ENCODE peak calls at places on chromosomes 2 and 18, in five cellular contexts. K is RWPE1, R is kidney, D is epithelial cell of esophagus, G is spleen. J is an unnamed sample.

GRCh38 chr2:195319112-195319460 is 337.9 kb upstream of the SLC39A10 start:
- DNase-seq in R (no peak), K (peak; percentile 58), G (no peak), D (peak; percentile 94), J (no peak)

GRCh38 chr2:173752152-173752551 is 213.0 kb downstream of the SP3 start:
- DNase-seq in D (peak; percentile 38), K (peak; percentile 9), R (no peak), G (no peak), J (no peak)

GRCh38 chr2:44970846-44971450 is 29.4 kb downstream of the SIX3 start:
- DNase-seq in R (no peak), D (no peak), K (no peak), G (no peak), J (no peak)

GRCh38 chr2:191206613-191207471 is 38.4 kb upstream of the MYO1B start:
- DNase-seq in R (no peak), D (peak; percentile 46), G (no peak), K (no peak), J (no peak)

GRCh38 chr18:73979742-73980141 is 167.9 kb downstream of the FBXO15 start:
- DNase-seq in G (no peak), D (peak; percentile 75), R (no peak), K (peak; percentile 20), J (no peak)

GRCh38 chr2:132372276-132372675 is 44.3 kb upstream of the GPR39 start:
- DNase-seq in D (no peak), G (no peak), R (no peak), K (no peak), J (no peak)

GRCh38 chr2:208363485-208363884 is 43.1 kb upstream of the PTH2R start:
- DNase-seq in G (no peak), D (peak; percentile 19), R (no peak), K (peak; percentile 6), J (no peak)

GRCh38 chr2:138084206-138084605 is 119.9 kb downstream of the HNMT start:
- DNase-seq in K (no peak), G (no peak), R (no peak), D (no peak), J (no peak)

GRCh38 chr2:217662984-217663602 is 339.7 kb downstream of the TNS1 start:
- DNase-seq in R (no peak), G (no peak), D (no peak), K (no peak), J (no peak)

GRCh38 chr2:27792759-27793158 is 21.2 kb downstream of the MRPL33 start:
- DNase-seq in R (no peak), G (no peak), K (no peak), D (peak; percentile 36), J (no peak)

GRCh38 chr2:105454801-105455485 is 56.1 kb upstream of the FHL2 start:
- DNase-seq in K (peak; percentile 69), D (peak; percentile 82), G (no peak), R (peak; percentile 92), J (peak; percentile 3)

GRCh38 chr2:152050915-152051314 is 47.9 kb downstream of the CACNB4 start:
- DNase-seq in K (no peak), D (no peak), G (no peak), R (no peak), J (no peak)

DNA sequence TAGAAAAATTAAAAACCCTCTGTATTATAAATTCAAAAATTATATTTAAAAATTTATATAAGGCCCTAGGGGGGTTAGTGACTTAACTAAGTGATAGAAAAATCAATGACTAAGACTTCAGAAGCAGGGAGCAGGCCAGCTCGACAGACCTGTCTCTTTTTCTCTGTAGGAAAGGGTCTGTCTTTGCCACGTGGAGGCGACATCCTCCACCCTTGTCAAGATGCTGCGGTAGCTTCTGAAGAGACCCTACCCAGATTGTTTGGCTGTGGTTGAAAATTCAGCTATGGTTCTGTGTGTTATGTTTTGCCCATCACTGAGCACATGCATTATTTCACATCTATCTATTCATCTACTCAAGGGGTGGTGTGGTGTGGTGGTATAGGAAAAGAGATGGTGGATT is 8.2 kb upstream of the SLC4A3 start:
- DNase-seq in K (no peak), G (no peak), D (no peak), R (no peak), J (no peak)
- TF ChIP-seq CTCF in K (no peak), G (no peak), D (no peak), R (no peak), J (no peak)

GRCh38 chr2:48912110-48912509 is 156.6 kb upstream of the LHCGR start:
- DNase-seq in K (no peak), D (no peak), G (no peak), R (no peak), J (no peak)
- TF ChIP-seq CTCF in K (no peak), D (no peak), G (no peak), R (no peak), J (no peak)

GRCh38 chr2:158573739-158574138 is 117.0 kb downstream of the PKP4 start:
- DNase-seq in G (no peak), R (no peak), D (no peak), K (no peak), J (no peak)
- TF ChIP-seq CTCF in G (no peak), R (no peak), D (no peak), K (no peak), J (no peak)

GRCh38 chr18:48915621-48916425 is 34.9 kb downstream of the SMAD7 start:
- DNase-seq in G (no peak), D (no peak), R (no peak), K (no peak), J (no peak)

GRCh38 chr18:48914581-48915251 is 36.0 kb downstream of the SMAD7 start:
- DNase-seq in R (no peak), K (no peak), G (no peak), D (no peak), J (no peak)

GRCh38 chr18:48910972-48911545 is 39.7 kb downstream of the SMAD7 start:
- DNase-seq in R (no peak), G (no peak), D (no peak), K (no peak), J (no peak)

GRCh38 chr18:48913723-48914122 is 37.0 kb downstream of the SMAD7 start:
- DNase-seq in R (no peak), G (no peak), K (no peak), D (no peak), J (no peak)

GRCh38 chr18:48913201-48913600 is 37.6 kb downstream of the SMAD7 start:
- DNase-seq in G (peak; percentile 81), K (no peak), R (no peak), D (peak; percentile 41), J (no peak)
- TF ChIP-seq CTCF in G (peak; percentile 45), K (no peak), R (no peak), D (peak; percentile 16), J (peak; percentile 56)

GRCh38 chr2:30615926-30616325 is 168.9 kb downstream of the LCLAT1 start:
- DNase-seq in G (no peak), K (no peak), D (no peak), R (no peak), J (no peak)

GRCh38 chr2:30613001-30613400 is 166.0 kb downstream of the LCLAT1 start:
- DNase-seq in D (no peak), G (no peak), K (no peak), R (no peak), J (no peak)

GRCh38 chr2:30608643-30609042 is 161.6 kb downstream of the LCLAT1 start:
- DNase-seq in K (no peak), R (no peak), G (no peak), D (peak; percentile 6), J (no peak)

GRCh38 chr2:30612371-30612770 is 165.3 kb downstream of the LCLAT1 start:
- DNase-seq in R (no peak), D (no peak), G (no peak), K (no peak), J (no peak)

DNA sequence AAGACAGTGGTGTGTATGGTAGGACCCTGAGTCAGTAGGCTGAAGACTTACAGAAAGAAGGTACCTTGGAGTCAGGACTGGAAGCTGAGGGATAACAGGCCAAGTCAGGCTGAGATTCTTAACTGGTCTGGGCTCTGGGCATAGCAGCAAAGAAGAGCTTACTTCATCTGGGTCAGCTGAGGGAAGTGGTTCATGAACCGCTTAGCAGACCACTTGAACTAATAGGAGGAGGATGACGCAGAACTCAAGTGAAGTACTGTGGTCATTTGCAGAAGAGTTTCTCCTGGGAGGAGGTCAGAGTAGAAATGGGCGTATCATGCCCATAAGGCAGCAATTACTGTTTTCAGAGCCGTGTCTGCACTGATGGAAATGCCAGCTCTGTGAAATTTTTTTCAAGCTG is 164.5 kb downstream of the LCLAT1 start:
- DNase-seq in D (no peak), G (no peak), R (no peak), K (no peak), J (no peak)
- TF ChIP-seq CTCF in D (no peak), G (no peak), R (no peak), K (no peak), J (no peak)

GRCh38 chr2:153163055-153163454 is 315.5 kb downstream of the RPRM start:
- DNase-seq in K (no peak), D (peak; percentile 56), G (no peak), R (no peak), J (no peak)
- TF ChIP-seq CTCF in K (no peak), D (peak; percentile 68), G (peak; percentile 27), R (peak; percentile 38), J (peak; percentile 58)